ENCODE peak calls at places on chromosomes 4 and X, in seven cellular contexts. K, A, N, G, V, Z and X are unnamed samples.

GRCh38 chrX:108307408-108308085 is 130.7 kb downstream of the COL4A6 start:
- DNase-seq in Z (no peak), A (no peak), K (no peak), G (no peak), N (no peak), V (no peak), X (no peak)

GRCh38 chrX:72169008-72169728 is 12.4 kb upstream of the PIN4 start:
- DNase-seq in A (no peak), V (no peak), G (peak), K (no peak), Z (no peak), N (no peak), X (peak)

GRCh38 chr4:84684361-84684760 is 101.4 kb downstream of the CDS1 start:
- DNase-seq in Z (no peak), G (no peak), A (no peak), K (no peak), N (no peak), V (no peak), X (no peak)

GRCh38 chr4:78768447-78769177 is 7.5 kb upstream of the BMP2K start:
- DNase-seq in N (no peak), A (no peak), G (peak), V (no peak), K (peak), Z (no peak), X (no peak)

GRCh38 chr4:114272226-114272625 is 292.8 kb upstream of the ARSJ start:
- DNase-seq in A (no peak), V (no peak), K (peak), G (peak), Z (peak), N (no peak), X (no peak)

GRCh38 chr4:106803107-106803506 is 233.0 kb downstream of the DKK2 start:
- DNase-seq in V (no peak), A (no peak), Z (no peak), K (no peak), N (no peak), G (no peak), X (no peak)

GRCh38 chr4:156241896-156242295 is 288.2 kb upstream of the CTSO start:
- DNase-seq in N (no peak), A (no peak), G (no peak), V (no peak), Z (no peak), K (no peak), X (no peak)

GRCh38 chr4:123624959-123625358 is 228.4 kb downstream of the SPRY1 start:
- DNase-seq in A (no peak), N (no peak), K (no peak), G (no peak), Z (no peak), V (no peak), X (no peak)

GRCh38 chr4:8656711-8657380 is 64.3 kb downstream of the CPZ start:
- DNase-seq in G (no peak), Z (no peak), N (no peak), V (no peak), A (no peak), K (no peak), X (no peak)

GRCh38 chr4:36207808-36208207 is 36.5 kb downstream of the ARAP2 start:
- DNase-seq in Z (no peak), K (no peak), A (no peak), V (no peak), G (no peak), N (no peak), X (no peak)

GRCh38 chr4:112645541-112646329 is 8.8 kb downstream of the LARP7 start:
- DNase-seq in V (no peak), A (no peak), K (no peak), G (no peak), N (no peak), Z (no peak), X (no peak)

GRCh38 chr4:165493359-165493758 is 114.6 kb downstream of the CPE start:
- DNase-seq in N (peak), K (no peak), V (no peak), Z (peak), G (peak), A (no peak), X (peak)

GRCh38 chr4:112348488-112349158 is 51.5 kb downstream of the ALPK1 start:
- DNase-seq in K (peak), V (peak), A (no peak), N (no peak), Z (no peak), G (peak), X (no peak)

GRCh38 chrX:101257448-101258259 is 33.5 kb downstream of the TAF7L start:
- DNase-seq in G (peak), V (no peak), A (no peak), K (no peak), Z (no peak), N (no peak), X (no peak)

GRCh38 chr4:77014256-77014655 is 61.5 kb downstream of the CCNI start:
- DNase-seq in K (no peak), Z (no peak), V (no peak), G (no peak), N (no peak), A (no peak), X (no peak)

GRCh38 chrX:117910216-117910615 is 206.4 kb downstream of the KLHL13 start:
- DNase-seq in Z (no peak), N (no peak), V (no peak), K (no peak), A (no peak), G (no peak), X (no peak)

GRCh38 chrX:100743009-100743615 is 11.2 kb upstream of the SYTL4 start:
- DNase-seq in K (no peak), V (no peak), Z (no peak), A (no peak), N (no peak), G (no peak), X (no peak)

GRCh38 chr4:186068581-186069402 is at the start of gene TLR3:
- DNase-seq in V (no peak), G (peak), K (no peak), Z (peak), A (no peak), N (peak), X (peak)

GRCh38 chr4:125321709-125322362 is 7.1 kb downstream of the FAT4 start:
- DNase-seq in Z (peak), K (no peak), N (no peak), A (no peak), G (peak), V (no peak), X (no peak)

GRCh38 chrX:141733371-141733770 is 34.8 kb upstream of the SPANXD start:
- DNase-seq in K (no peak), G (peak), V (no peak), Z (no peak), N (no peak), A (no peak), X (no peak)

GRCh38 chr4:78951862-78952472 is 12.7 kb upstream of the PAQR3 start:
- DNase-seq in V (peak), K (no peak), G (peak), A (peak), Z (peak), N (peak), X (peak)

GRCh38 chrX:133191739-133192039 is 26.5 kb downstream of the TFDP3 start:
- DNase-seq in V (no peak), G (no peak), N (no peak), A (no peak), Z (no peak), K (no peak), X (no peak)

GRCh38 chr4:105956566-105956965 is 61.3 kb downstream of the NPNT start:
- DNase-seq in A (no peak), V (no peak), G (no peak), K (no peak), N (no peak), Z (no peak), X (no peak)

GRCh38 chrX:14927391-14927790 is 54.2 kb downstream of the MOSPD2 start:
- DNase-seq in N (no peak), G (no peak), V (no peak), A (no peak), K (no peak), Z (no peak), X (no peak)